ENCODE peak calls at places on chromosomes 12 and 14, in five cellular contexts. H is upper lobe of right lung, D is A673, T is nucleus accumbens, C is suprapubic skin. K is an unnamed sample.
A peak's percentile ranks its signal among the peaks of the same experiment; 100 is the strongest.

GRCh38 chr14:51564986-51565604 is 86.6 kb upstream of the FRMD6 start:
- DNase-seq in H (no peak), D (no peak), T (no peak), C (no peak), K (no peak)

GRCh38 chr12:54431911-54432814 is 13.1 kb upstream of the ITGA5 start:
- DNase-seq in H (no peak), D (peak; percentile 85), T (no peak), C (peak; percentile 87), K (no peak)

GRCh38 chr12:30145351-30146017 is 361.7 kb upstream of the TMTC1 start:
- DNase-seq in H (no peak), D (peak; percentile 85), T (no peak), C (no peak), K (no peak)

GRCh38 chr12:56930241-56930640 is 4.0 kb downstream of the SDR9C7 start:
- DNase-seq in H (no peak), D (no peak), T (no peak), C (no peak), K (no peak)

GRCh38 chr12:132528564-132529106 is 38.7 kb downstream of the FBRSL1 start:
- DNase-seq in H (no peak), D (no peak), T (no peak), C (no peak), K (no peak)

GRCh38 chr14:93456356-93456755 is 25.6 kb downstream of the UNC79 start:
- DNase-seq in H (no peak), D (no peak), T (no peak), C (no peak), K (no peak)

GRCh38 chr12:93839076-93839475 is 161.9 kb downstream of the CRADD start:
- DNase-seq in H (no peak), D (no peak), T (no peak), C (no peak), K (no peak)

GRCh38 chr12:55720071-55720564 is at the start of gene RDH5:
- DNase-seq in H (no peak), D (no peak), T (no peak), C (no peak), K (no peak)

GRCh38 chr12:29782285-29782820 is 1.4 kb downstream of the TMTC1 start:
- DNase-seq in H (no peak), D (peak; percentile 21), T (no peak), C (no peak), K (no peak)

GRCh38 chr12:2783936-2784600 is 10.7 kb upstream of the FKBP4 start:
- DNase-seq in H (peak; percentile 83), D (peak; percentile 69), T (no peak), C (peak; percentile 25), K (peak; percentile 59)

GRCh38 chr14:53613404-53614253 is 343.0 kb downstream of the BMP4 start:
- DNase-seq in H (no peak), D (no peak), T (no peak), C (no peak), K (peak; percentile 25)

GRCh38 chr12:11978985-11979384 is 91.8 kb upstream of the BCL2L14 start:
- DNase-seq in H (no peak), D (no peak), T (no peak), C (no peak), K (no peak)

GRCh38 chr14:63006515-63006914 is 38.7 kb downstream of the KCNH5 start:
- DNase-seq in H (no peak), D (no peak), T (no peak), C (no peak), K (no peak)

GRCh38 chr14:33774161-33774560 is 176.7 kb downstream of the EGLN3 start:
- DNase-seq in H (no peak), D (no peak), T (no peak), C (no peak), K (no peak)

GRCh38 chr12:123764109-123764508 is 2.0 kb downstream of the DNAH10 start:
- DNase-seq in H (no peak), D (no peak), T (no peak), C (no peak), K (no peak)

GRCh38 chr12:124240493-124240892 is 54.4 kb upstream of the RFLNA start:
- DNase-seq in H (peak; percentile 12), D (peak; percentile 39), T (no peak), C (no peak), K (no peak)

GRCh38 chr14:32021341-32021740 is 55.8 kb upstream of the ARHGAP5 start:
- DNase-seq in H (no peak), D (no peak), T (no peak), C (no peak), K (no peak)

GRCh38 chr12:132143328-132144071 is 619 bp downstream of the DDX51 start:
- DNase-seq in H (peak; percentile 69), D (no peak), T (no peak), C (no peak), K (no peak)

GRCh38 chr12:77120695-77121094 is 55.3 kb upstream of the E2F7 start:
- DNase-seq in H (no peak), D (peak; percentile 22), T (no peak), C (no peak), K (no peak)

GRCh38 chr12:3727877-3728632 is 24.9 kb downstream of the CRACR2A start:
- DNase-seq in H (no peak), D (no peak), T (no peak), C (no peak), K (no peak)

GRCh38 chr14:32044454-32044853 is 32.6 kb upstream of the ARHGAP5 start:
- DNase-seq in H (no peak), D (no peak), T (no peak), C (no peak), K (no peak)

GRCh38 chr12:95218164-95218851 is 701 bp downstream of the VEZT start:
- DNase-seq in H (no peak), D (peak; percentile 73), T (no peak), C (no peak), K (no peak)

GRCh38 chr12:132761032-132761910 is at the start of gene ANKLE2:
- DNase-seq in H (peak; percentile 81), D (peak; percentile 56), T (no peak), C (peak; percentile 71), K (peak; percentile 40)

GRCh38 chr14:105072381-105072861 is 7.2 kb upstream of the GPR132 start:
- DNase-seq in H (no peak), D (no peak), T (no peak), C (no peak), K (no peak)

K was measured in progenitor cell of endocrine pancreas.